ENCODE peak calls at places on chromosomes 1 and 21, in four cellular contexts. L, D, Q and B are unnamed samples.

GRCh38 chr1:158155673-158156072 is 25.0 kb upstream of the CD1D start:
- DNase-seq in L (no peak), D (no peak), Q (no peak), B (no peak)

GRCh38 chr1:117680316-117681002 is 74.6 kb downstream of the TENT5C start:
- DNase-seq in L (no peak), D (no peak), Q (no peak), B (no peak)

GRCh38 chr1:34978926-34979325 is 6.2 kb downstream of the TMEM35B start:
- DNase-seq in L (no peak), D (peak), Q (no peak), B (no peak)

GRCh38 chr1:21939650-21940374 is 2.7 kb upstream of the HSPG2 start:
- DNase-seq in L (peak), D (peak), Q (no peak), B (no peak)

GRCh38 chr1:15727424-15727823 is 8.6 kb upstream of the SLC25A34 start:
- DNase-seq in L (no peak), D (no peak), Q (no peak), B (no peak)

GRCh38 chr1:185696419-185697150 is 37.6 kb upstream of the HMCN1 start:
- DNase-seq in L (no peak), D (no peak), Q (no peak), B (no peak)

GRCh38 chr21:15804247-15804985 is 74.6 kb downstream of the USP25 start:
- DNase-seq in L (no peak), D (no peak), Q (no peak), B (no peak)

GRCh38 chr1:244077473-244078220 is 26.6 kb downstream of the ZBTB18 start:
- DNase-seq in L (no peak), D (no peak), Q (no peak), B (no peak)

GRCh38 chr1:205375816-205376545 is 19.3 kb upstream of the KLHDC8A start:
- DNase-seq in L (peak), D (peak), Q (no peak), B (peak)

GRCh38 chr21:41750051-41750450 is 16.8 kb downstream of the RIPK4 start:
- DNase-seq in L (no peak), D (no peak), Q (no peak), B (no peak)

GRCh38 chr1:192950926-192951325 is 108.2 kb downstream of the UCHL5 start:
- DNase-seq in L (no peak), D (no peak), Q (no peak), B (no peak)

GRCh38 chr1:21665711-21666571 is 3.2 kb downstream of the RAP1GAP start:
- DNase-seq in L (no peak), D (no peak), Q (no peak), B (no peak)

GRCh38 chr1:110135268-110136065 is 14.8 kb upstream of the SLC6A17 start:
- DNase-seq in L (no peak), D (no peak), Q (no peak), B (no peak)

GRCh38 chr1:228011721-228012311 is 5.0 kb downstream of the WNT3A start:
- DNase-seq in L (peak), D (no peak), Q (no peak), B (no peak)

GRCh38 chr1:56301791-56302190 is 277.6 kb downstream of the PLPP3 start:
- DNase-seq in L (no peak), D (no peak), Q (no peak), B (no peak)

GRCh38 chr1:101291562-101292035 is 54.8 kb downstream of the S1PR1 start:
- DNase-seq in L (no peak), D (peak), Q (no peak), B (no peak)

GRCh38 chr1:23577056-23577985 is 18.0 kb upstream of the ID3 start:
- DNase-seq in L (no peak), D (peak), Q (peak), B (no peak)

GRCh38 chr1:38585038-38585420 is 274.5 kb downstream of the RRAGC start:
- DNase-seq in L (no peak), D (no peak), Q (no peak), B (no peak)

GRCh38 chr1:53860967-53861411 is 22.9 kb upstream of the NDC1 start:
- DNase-seq in L (peak), D (peak), Q (peak), B (peak)

GRCh38 chr1:156154317-156154749 is 948 bp downstream of the SEMA4A start:
- DNase-seq in L (no peak), D (no peak), Q (no peak), B (no peak)

GRCh38 chr1:48955774-48956173 is 179.1 kb upstream of the BEND5 start:
- DNase-seq in L (no peak), D (no peak), Q (no peak), B (no peak)

GRCh38 chr1:78658901-78659300 is 9.3 kb downstream of the IFI44 start:
- DNase-seq in L (no peak), D (no peak), Q (no peak), B (no peak)

GRCh38 chr1:196078691-196079090 is 529.5 kb downstream of the KCNT2 start:
- DNase-seq in L (no peak), D (no peak), Q (no peak), B (no peak)

GRCh38 chr1:219952361-219952760 is 24.0 kb upstream of the SLC30A10 start:
- DNase-seq in L (no peak), D (no peak), Q (no peak), B (no peak)

GRCh38 chr1:219954736-219955421 is 26.5 kb upstream of the SLC30A10 start:
- DNase-seq in L (no peak), D (peak), Q (no peak), B (no peak)

GRCh38 chr1:219958875-219959417 is 30.6 kb upstream of the SLC30A10 start:
- DNase-seq in L (peak), D (no peak), Q (no peak), B (no peak)

GRCh38 chr1:219959540-219960208 is 31.3 kb upstream of the SLC30A10 start:
- DNase-seq in L (no peak), D (no peak), Q (no peak), B (no peak)

GRCh38 chr1:219954052-219954451 is 25.7 kb upstream of the SLC30A10 start:
- DNase-seq in L (no peak), D (no peak), Q (no peak), B (no peak)
- TF ChIP-seq ELF4 in L (no peak), D (no peak), Q (no peak), B (no peak)

GRCh38 chr1:75643460-75643859 is 32.5 kb upstream of the SLC44A5 start:
- DNase-seq in L (no peak), D (no peak), Q (no peak), B (no peak)
- TF ChIP-seq ELF4 in L (no peak), D (no peak), Q (no peak), B (no peak)

GRCh38 chr1:171613282-171613681 is 8.8 kb upstream of the MYOCOS start:
- DNase-seq in L (no peak), D (no peak), Q (no peak), B (no peak)
- TF ChIP-seq ELF4 in L (no peak), D (no peak), Q (no peak), B (no peak)

GRCh38 chr1:20281801-20282200 is 8.9 kb upstream of the VWA5B1 start:
- DNase-seq in L (no peak), D (no peak), Q (no peak), B (no peak)

GRCh38 chr1:20285510-20285909 is 5.2 kb upstream of the VWA5B1 start:
- DNase-seq in L (no peak), D (no peak), Q (no peak), B (no peak)

GRCh38 chr1:20282544-20282943 is 8.1 kb upstream of the VWA5B1 start:
- DNase-seq in L (no peak), D (no peak), Q (no peak), B (no peak)

GRCh38 chr1:20284046-20284445 is 6.6 kb upstream of the VWA5B1 start:
- DNase-seq in L (no peak), D (no peak), Q (no peak), B (no peak)

DNA sequence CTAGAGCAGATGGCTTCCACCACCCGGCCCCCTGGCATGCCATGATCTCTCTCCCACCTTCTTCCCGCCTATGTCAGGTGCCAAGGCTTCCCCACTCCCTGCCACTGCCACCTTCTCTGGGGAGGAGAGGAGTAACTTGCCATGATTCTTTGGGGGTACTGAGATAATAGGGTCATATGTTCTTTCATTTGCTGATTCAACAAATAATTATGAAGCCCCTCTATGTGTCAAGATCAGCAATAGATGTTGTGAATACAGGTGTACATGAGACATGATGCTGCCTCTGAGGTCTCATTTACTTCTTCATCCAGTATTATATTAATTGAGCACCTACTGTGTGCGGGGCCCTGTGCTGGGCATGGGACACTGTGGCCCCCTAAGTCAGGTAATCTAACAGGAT is 6.0 kb upstream of the VWA5B1 start:
- DNase-seq in L (no peak), D (no peak), Q (no peak), B (no peak)
- TF ChIP-seq ELF4 in L (no peak), D (no peak), Q (no peak), B (no peak)